ENCODE peak calls at places on chromosomes 13 and 19, in six cellular contexts. J is adrenal gland; Z is CD8-positive, alpha-beta T cell; B is ascending aorta; W is Peyer's patch; C is heart left ventricle. S is an unnamed sample.
A peak's percentile ranks its signal among the peaks of the same experiment; 100 is the strongest.

GRCh38 chr13:102374233-102374632 is 27.6 kb downstream of the FGF14 start:
- DNase-seq in C (no peak), W (no peak), B (no peak), Z (no peak), J (no peak), S (no peak)

GRCh38 chr19:7287716-7288115 is 6.5 kb downstream of the INSR start:
- DNase-seq in W (no peak), J (no peak), B (no peak), Z (no peak), C (no peak), S (no peak)

GRCh38 chr19:47480658-47481057 is 3.4 kb downstream of the KPTN start:
- DNase-seq in W (no peak), J (no peak), C (no peak), Z (no peak), B (no peak), S (no peak)

GRCh38 chr13:44652223-44652622 is 76.1 kb upstream of the TSC22D1 start:
- DNase-seq in C (no peak), B (no peak), J (no peak), W (no peak), Z (no peak), S (no peak)

GRCh38 chr13:23871616-23872220 is 17.5 kb downstream of the MIPEP start:
- DNase-seq in W (no peak), B (no peak), Z (no peak), C (no peak), J (no peak), S (peak; percentile 55)

GRCh38 chr19:16594681-16595091 is 22.5 kb upstream of the SLC35E1 start:
- DNase-seq in B (no peak), J (no peak), Z (no peak), C (no peak), W (no peak), S (no peak)

GRCh38 chr19:45473366-45474190 is 5.8 kb downstream of the FOSB start:
- DNase-seq in W (no peak), B (no peak), Z (no peak), C (no peak), J (no peak), S (no peak)

GRCh38 chr13:93927431-93927830 is 552.1 kb downstream of the DCT start:
- DNase-seq in J (no peak), B (no peak), W (no peak), Z (no peak), C (no peak), S (no peak)

GRCh38 chr19:35295792-35296462 is 4.0 kb downstream of the MAG start:
- DNase-seq in W (peak; percentile 76), C (no peak), Z (peak; percentile 75), J (no peak), B (no peak), S (peak; percentile 43)

GRCh38 chr13:23460309-23460708 is 26.8 kb upstream of the SACS start:
- DNase-seq in J (no peak), W (no peak), Z (no peak), C (no peak), B (no peak), S (no peak)

GRCh38 chr13:23750383-23751121 is 138.6 kb downstream of the MIPEP start:
- DNase-seq in W (no peak), Z (no peak), C (no peak), B (no peak), J (no peak), S (no peak)

GRCh38 chr19:10553943-10554381 is 10.3 kb downstream of the ATG4D start:
- DNase-seq in B (no peak), C (no peak), J (no peak), Z (peak; percentile 86), W (peak; percentile 86), S (no peak)

GRCh38 chr13:44876782-44877324 is 112.4 kb downstream of the NUFIP1 start:
- DNase-seq in B (peak; percentile 53), C (no peak), Z (no peak), J (no peak), W (no peak), S (peak; percentile 9)

GRCh38 chr19:35712910-35713845 is 4.6 kb upstream of the KMT2B start:
- DNase-seq in B (no peak), C (no peak), J (no peak), W (peak; percentile 86), Z (peak; percentile 62), S (no peak)

GRCh38 chr13:95471960-95472359 is 80.6 kb upstream of the CLDN10 start:
- DNase-seq in C (no peak), J (no peak), W (no peak), Z (no peak), B (no peak), S (no peak)

GRCh38 chr19:18833849-18834643 is 2.3 kb downstream of the UPF1 start:
- DNase-seq in C (no peak), B (no peak), J (no peak), W (no peak), Z (no peak), S (no peak)

GRCh38 chr19:6720369-6721112 is at the start of gene C3:
- DNase-seq in C (peak; percentile 64), B (peak; percentile 74), J (peak; percentile 97), Z (no peak), W (no peak), S (no peak)

GRCh38 chr13:31214379-31214778 is 14.6 kb downstream of the B3GLCT start:
- DNase-seq in Z (no peak), W (no peak), J (no peak), C (no peak), B (no peak), S (peak; percentile 37)

GRCh38 chr13:32010137-32010536 is 21.4 kb upstream of the FRY start:
- DNase-seq in B (no peak), W (no peak), C (no peak), Z (no peak), J (no peak), S (no peak)

GRCh38 chr13:114161644-114162532 is 17.2 kb upstream of the CFAP97D2 start:
- DNase-seq in J (peak; percentile 48), W (peak; percentile 84), Z (peak; percentile 69), B (peak; percentile 79), C (peak; percentile 61), S (peak; percentile 82)

GRCh38 chr13:31361673-31362072 is 161.9 kb downstream of the B3GLCT start:
- DNase-seq in B (no peak), J (no peak), C (no peak), Z (no peak), W (no peak), S (peak; percentile 7)

GRCh38 chr19:38729653-38730469 is 14.4 kb downstream of the CAPN12 start:
- DNase-seq in J (peak; percentile 71), W (peak; percentile 90), Z (peak; percentile 86), B (no peak), C (peak; percentile 78), S (peak; percentile 69)

GRCh38 chr19:35742121-35742724 is at the start of gene IGFLR1:
- DNase-seq in W (peak; percentile 83), Z (peak; percentile 75), C (no peak), B (no peak), J (peak; percentile 64), S (no peak)

GRCh38 chr19:5103812-5104410 is 135.0 kb downstream of the KDM4B start:
- DNase-seq in W (no peak), C (no peak), Z (no peak), J (no peak), B (no peak), S (no peak)

GRCh38 chr13:43264460-43264859 is 241.1 kb downstream of the DNAJC15 start:
- DNase-seq in J (no peak), W (no peak), B (no peak), Z (no peak), C (no peak), S (no peak)

GRCh38 chr19:47573076-47574026 is at the start of gene ZNF541:
- DNase-seq in W (peak; percentile 82), Z (peak; percentile 90), C (peak; percentile 64), B (peak; percentile 82), J (peak; percentile 65), S (peak; percentile 80)

GRCh38 chr13:19182536-19182935 is 912 bp upstream of the TUBA3C start:
- DNase-seq in J (no peak), C (no peak), B (no peak), Z (no peak), W (no peak), S (no peak)

GRCh38 chr13:114109646-114110045 is 22.8 kb downstream of the RASA3 start:
- DNase-seq in W (peak; percentile 71), B (peak; percentile 62), C (peak; percentile 34), Z (no peak), J (no peak), S (no peak)

GRCh38 chr13:47650221-47650620 is 350.9 kb downstream of the SUCLA2 start:
- DNase-seq in B (no peak), J (no peak), W (no peak), Z (no peak), C (no peak), S (no peak)

GRCh38 chr13:61765181-61765742 is 349.6 kb upstream of the PCDH20 start:
- DNase-seq in J (no peak), Z (no peak), C (no peak), W (no peak), B (no peak), S (no peak)

GRCh38 chr19:33677745-33678426 is 56.1 kb downstream of the CHST8 start:
- DNase-seq in C (no peak), B (no peak), Z (no peak), J (no peak), W (no peak), S (no peak)

GRCh38 chr13:78680611-78681010 is 21.7 kb upstream of the OBI1 start:
- DNase-seq in B (no peak), C (no peak), J (no peak), W (no peak), Z (no peak), S (no peak)

DNA sequence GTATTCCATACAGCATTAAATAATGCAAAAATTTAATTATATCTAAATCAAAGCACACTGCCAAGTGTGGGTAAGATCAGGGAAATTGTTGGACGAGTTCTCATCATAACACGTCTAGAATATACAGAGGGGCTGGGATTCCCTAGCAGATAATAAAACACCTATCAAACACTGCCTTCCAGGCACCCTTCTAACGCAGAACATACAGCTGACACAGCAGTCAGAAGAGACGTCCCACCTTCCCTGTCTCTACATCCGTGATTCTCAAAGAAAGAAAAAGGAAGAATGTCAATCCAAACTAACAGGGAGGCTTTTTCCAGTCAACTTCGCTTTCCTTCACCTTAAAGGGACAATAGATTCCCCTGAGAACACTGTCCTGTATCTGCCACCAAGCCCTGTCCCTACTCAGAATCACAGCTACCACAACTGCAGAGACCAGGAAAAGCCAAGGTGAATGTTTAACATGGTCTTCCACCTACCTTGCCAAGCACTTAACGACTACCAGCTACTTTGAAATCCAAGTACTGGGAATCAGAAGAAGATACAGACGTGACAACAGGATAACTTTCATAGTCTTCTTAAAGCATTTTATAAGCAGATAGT is 38.5 kb downstream of the TBC1D4 start:
- DNase-seq in Z (no peak), W (no peak), B (no peak), J (no peak), C (no peak), S (no peak)
- H3K27ac ChIP-seq in Z (no peak overlapping the region), W (no peak overlapping the region), B (no peak overlapping the region), J (peak overlapping the region; percentile 2), C (peak overlapping the region; percentile 80), S (peak overlapping the region; percentile 53)

GRCh38 chr19:50331187-50332013 is 2.2 kb upstream of the KCNC3 start:
- DNase-seq in Z (no peak), W (no peak), B (no peak), J (no peak), C (peak; percentile 31), S (no peak)
- H3K27me3 ChIP-seq in Z (peaks cover 42% of the 10 kb centered on the region), W (peaks cover 38% of the 10 kb centered on the region), B (no peaks in the 10 kb centered on the region), J (peaks cover 12% of the 10 kb centered on the region), C (peaks cover 69% of the 10 kb centered on the region), S (no peaks in the 10 kb centered on the region)

GRCh38 chr19:56966697-56967299 is 126.3 kb upstream of the PEG3 start:
- DNase-seq in Z (no peak), B (no peak), W (no peak), J (peak; percentile 30), C (no peak), S (no peak)
- H3K9me3 ChIP-seq in Z (no peaks in the 10 kb centered on the region), B (no peaks in the 10 kb centered on the region), W (no peaks in the 10 kb centered on the region), J (no peaks in the 10 kb centered on the region), C (no peaks in the 10 kb centered on the region), S (no peaks in the 10 kb centered on the region)

GRCh38 chr13:33138441-33138840 is 122.2 kb downstream of the KL start:
- DNase-seq in J (no peak), C (peak; percentile 33), Z (no peak), W (no peak), B (peak; percentile 61), S (no peak)
- H3K27ac ChIP-seq in J (no peak overlapping the region), C (peak overlapping the region; percentile 20), Z (no peak overlapping the region), W (no peak overlapping the region), B (no peak overlapping the region), S (no peak overlapping the region)